ENCODE peak calls at places on chromosomes 6 and 20, in seven cellular contexts. D is ascending aorta; G is stomach; C is cardiac muscle cell; S is prostate gland; Z is mammary epithelial cell; U is CD8-positive, alpha-beta T cell. R is an unnamed sample. For H3K4me1, the result is how much of the 10 kb centered on the place peaks cover.

GRCh38 chr20:33130553-33130952 is 37.4 kb upstream of the BPIFA2 start:
- DNase-seq in U (no peak), C (no peak), S (no peak), D (no peak), G (peak), Z (peak), R (no peak)

GRCh38 chr20:37803476-37804307 is 99.2 kb upstream of the VSTM2L start:
- DNase-seq in Z (no peak), U (no peak), D (no peak), C (no peak), G (no peak), S (no peak), R (no peak)

GRCh38 chr20:14538433-14538832 is 201.0 kb upstream of the FLRT3 start:
- DNase-seq in G (no peak), C (no peak), Z (no peak), U (no peak), S (no peak), D (no peak), R (no peak)

GRCh38 chr6:55668625-55669024 is 89.6 kb upstream of the HMGCLL1 start:
- DNase-seq in S (no peak), D (no peak), U (no peak), Z (no peak), C (no peak), G (no peak), R (no peak)

GRCh38 chr20:34285450-34285849 is 17.7 kb downstream of the AHCY start:
- DNase-seq in U (no peak), D (no peak), C (no peak), S (no peak), G (no peak), Z (no peak), R (no peak)

GRCh38 chr6:155265843-155266535 is 2.2 kb downstream of the CLDN20 start:
- DNase-seq in Z (no peak), S (no peak), G (no peak), U (no peak), C (no peak), D (no peak), R (no peak)

GRCh38 chr6:15493437-15494168 is 169.2 kb downstream of the DTNBP1 start:
- DNase-seq in Z (no peak), D (no peak), S (no peak), G (no peak), C (no peak), U (no peak), R (no peak)

GRCh38 chr6:56226946-56227879 is 20.2 kb downstream of the COL21A1 start:
- DNase-seq in D (no peak), Z (no peak), G (no peak), C (no peak), S (no peak), U (no peak), R (no peak)

GRCh38 chr20:31368301-31368700 is at the start of gene DEFB118:
- DNase-seq in G (no peak), U (no peak), C (no peak), Z (no peak), D (no peak), S (no peak), R (no peak)

GRCh38 chr6:41591859-41592502 is 45.8 kb downstream of the FOXP4 start:
- DNase-seq in Z (peak), S (peak), C (peak), U (peak), G (peak), D (peak), R (peak)

GRCh38 chr20:44109951-44110361 is 77.0 kb downstream of the JPH2 start:
- DNase-seq in U (no peak), G (no peak), S (no peak), C (no peak), Z (no peak), D (peak), R (no peak)

GRCh38 chr6:37013516-37014491 is 8.3 kb downstream of the FGD2 start:
- DNase-seq in Z (no peak), G (no peak), D (no peak), S (no peak), U (no peak), C (no peak), R (no peak)

GRCh38 chr6:44128020-44128917 is 915 bp downstream of the TMEM63B start:
- DNase-seq in U (no peak), D (peak), S (peak), G (peak), C (peak), Z (peak), R (peak)

GRCh38 chr6:33692078-33692759 is 19.3 kb downstream of the UQCC2 start:
- DNase-seq in D (no peak), C (peak), U (no peak), S (no peak), G (peak), Z (no peak), R (no peak)

GRCh38 chr20:64006490-64006889 is 25.6 kb downstream of the PRPF6 start:
- DNase-seq in Z (no peak), S (no peak), U (no peak), D (no peak), C (no peak), G (no peak), R (no peak)

GRCh38 chr20:39108746-39109145 is 146.6 kb downstream of the DHX35 start:
- DNase-seq in Z (peak), G (no peak), S (no peak), U (no peak), C (no peak), D (no peak), R (no peak)

GRCh38 chr6:85472744-85473143 is 22.9 kb downstream of the NT5E start:
- DNase-seq in S (no peak), Z (no peak), G (no peak), C (no peak), U (no peak), D (no peak), R (no peak)

GRCh38 chr6:14763139-14763538 is 482.7 kb upstream of the JARID2 start:
- DNase-seq in S (no peak), C (no peak), G (no peak), Z (peak), D (no peak), U (no peak), R (no peak)

GRCh38 chr6:57177545-57178225 is 5.6 kb downstream of the BAG2 start:
- DNase-seq in S (no peak), C (peak), Z (no peak), D (peak), U (no peak), G (no peak), R (peak)

GRCh38 chr6:21609881-21610329 is 16.4 kb downstream of the SOX4 start:
- DNase-seq in U (no peak), Z (no peak), G (no peak), D (no peak), S (no peak), C (no peak), R (no peak)

GRCh38 chr20:39421571-39422099 is 459.5 kb downstream of the DHX35 start:
- DNase-seq in C (no peak), S (no peak), Z (no peak), U (no peak), D (no peak), G (no peak), R (no peak)

GRCh38 chr6:141347075-141347474 is 785.6 kb upstream of the GJE1 start:
- DNase-seq in C (no peak), S (no peak), U (no peak), D (no peak), Z (no peak), G (no peak), R (no peak)
- TF ChIP-seq CTCF in C (no peak), S (no peak), U (no peak), D (no peak), Z (no peak), G (no peak), R (no peak)

GRCh38 chr6:111788779-111789276 is 84.4 kb downstream of the FYN start:
- DNase-seq in D (no peak), Z (no peak), C (no peak), G (no peak), S (no peak), U (no peak), R (no peak)
- H3K4me1 ChIP-seq in D (under half), Z (under half), C (under half), G (under half), S (under half), U (under half), R (under half)

GRCh38 chr6:73854998-73855718 is 159.2 kb downstream of the CD109 start:
- DNase-seq in C (peak), U (no peak), S (peak), D (no peak), Z (peak), G (no peak), R (peak)
- H3K4me3 ChIP-seq in C (no peak), U (no peak), S (no peak), D (peak), Z (no peak), G (no peak), R (no peak)

DNA sequence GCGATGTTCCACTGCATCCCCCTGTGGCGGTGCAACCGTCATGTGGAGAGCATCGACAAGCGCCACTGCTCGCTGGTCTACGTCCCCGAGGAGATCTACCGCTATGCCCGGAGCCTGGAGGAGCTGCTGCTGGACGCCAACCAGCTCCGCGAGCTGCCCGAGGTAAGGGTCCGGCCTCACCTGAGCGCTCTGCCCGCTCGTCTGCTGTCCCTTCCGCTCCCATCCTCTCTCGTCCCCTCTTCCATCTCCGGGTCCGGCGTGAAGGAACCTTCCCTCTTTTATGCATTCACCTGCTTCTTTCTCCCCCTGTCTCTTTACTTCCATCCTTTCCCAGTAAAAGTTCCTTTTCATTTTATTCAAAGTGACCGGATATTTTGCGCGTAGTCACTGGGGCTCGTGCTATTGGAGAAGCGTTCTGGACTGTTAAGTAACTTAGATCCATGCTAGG is 473 bp downstream of the LRRC1 start:
- DNase-seq in D (no peak), Z (peak), G (peak), U (no peak), C (no peak), S (peak), R (peak)
- TF ChIP-seq CTCF in D (no peak), Z (no peak), G (no peak), U (no peak), C (no peak), S (no peak), R (no peak)